ENCODE peak calls at places on chromosomes 1 and 21, in six cellular contexts. V, N, F, Q, Z and R are unnamed samples.

GRCh38 chr1:53525595-53525994 is 66.4 kb downstream of the DMRTB1 start:
- DNase-seq in V (no peak), N (no peak), F (no peak), Q (no peak), Z (no peak), R (no peak)

GRCh38 chr1:112557385-112557784 is 48.6 kb downstream of the WNT2B start:
- DNase-seq in V (no peak), N (peak; percentile 12), F (peak; percentile 49), Q (no peak), Z (peak; percentile 13), R (peak; percentile 67)

GRCh38 chr1:234533034-234533571 is 54.1 kb upstream of the TARBP1 start:
- DNase-seq in V (peak; percentile 95), N (no peak), F (peak; percentile 97), Q (peak; percentile 63), Z (peak; percentile 94), R (peak; percentile 92)

GRCh38 chr1:43557744-43558245 is 27.1 kb downstream of the PTPRF start:
- DNase-seq in V (no peak), N (no peak), F (no peak), Q (peak; percentile 62), Z (no peak), R (peak; percentile 83)

GRCh38 chr1:39141925-39142324 is 62.6 kb upstream of the MACF1 start:
- DNase-seq in V (peak; percentile 67), N (no peak), F (peak; percentile 85), Q (no peak), Z (peak; percentile 63), R (peak; percentile 87)

GRCh38 chr1:208668991-208669390 is 424.8 kb upstream of the PLXNA2 start:
- DNase-seq in V (no peak), N (no peak), F (no peak), Q (peak; percentile 37), Z (peak; percentile 3), R (no peak)

GRCh38 chr1:15915991-15916390 is 59.9 kb downstream of the ZBTB17 start:
- DNase-seq in V (no peak), N (no peak), F (no peak), Q (peak; percentile 32), Z (peak; percentile 48), R (peak; percentile 68)

GRCh38 chr1:24925082-24925779 is 4.8 kb downstream of the RUNX3 start:
- DNase-seq in V (no peak), N (peak; percentile 79), F (no peak), Q (no peak), Z (no peak), R (no peak)

GRCh38 chr1:203629509-203630082 is 3.0 kb downstream of the ATP2B4 start:
- DNase-seq in V (no peak), N (peak; percentile 23), F (no peak), Q (no peak), Z (peak; percentile 57), R (peak; percentile 74)

GRCh38 chr1:171485375-171486047 is at the start of gene PRRC2C:
- DNase-seq in V (peak; percentile 98), N (peak; percentile 98), F (peak; percentile 99), Q (peak; percentile 100), Z (peak; percentile 99), R (peak; percentile 99)

GRCh38 chr1:239169276-239169675 is 217.1 kb upstream of the CHRM3 start:
- DNase-seq in V (no peak), N (no peak), F (no peak), Q (peak; percentile 97), Z (no peak), R (no peak)

GRCh38 chr1:25909062-25909461 is 2.8 kb upstream of the STMN1 start:
- DNase-seq in V (no peak), N (no peak), F (no peak), Q (no peak), Z (no peak), R (no peak)

GRCh38 chr1:234549447-234550021 is 60.4 kb downstream of the IRF2BP2 start:
- DNase-seq in V (no peak), N (no peak), F (no peak), Q (no peak), Z (no peak), R (no peak)

GRCh38 chr1:59689741-59690140 is 125.0 kb upstream of the HOOK1 start:
- DNase-seq in V (no peak), N (no peak), F (no peak), Q (no peak), Z (no peak), R (no peak)

GRCh38 chr1:225437710-225438437 is 10.0 kb upstream of the LBR start:
- DNase-seq in V (no peak), N (no peak), F (peak; percentile 67), Q (peak; percentile 61), Z (peak; percentile 38), R (peak; percentile 34)

GRCh38 chr1:87402192-87403046 is 73.7 kb downstream of the LMO4 start:
- DNase-seq in V (peak; percentile 61), N (no peak), F (peak; percentile 13), Q (peak; percentile 79), Z (peak; percentile 85), R (peak; percentile 27)

GRCh38 chr1:172120381-172120780 is 279.1 kb downstream of the DNM3 start:
- DNase-seq in V (no peak), N (no peak), F (no peak), Q (no peak), Z (no peak), R (no peak)

GRCh38 chr21:37398697-37399096 is 32.1 kb downstream of the DYRK1A start:
- DNase-seq in V (no peak), N (no peak), F (no peak), Q (no peak), Z (no peak), R (no peak)

GRCh38 chr21:28590722-28591121 is 402.0 kb downstream of the LTN1 start:
- DNase-seq in V (no peak), N (no peak), F (no peak), Q (no peak), Z (no peak), R (no peak)

GRCh38 chr1:22533244-22533643 is 30.0 kb upstream of the EPHA8 start:
- DNase-seq in V (no peak), N (no peak), F (no peak), Q (no peak), Z (no peak), R (no peak)

GRCh38 chr1:158204458-158204827 is 23.7 kb downstream of the CD1D start:
- DNase-seq in V (no peak), N (no peak), F (no peak), Q (no peak), Z (no peak), R (no peak)
- H3K4me3 ChIP-seq in V (no peak overlapping the region), N (no peak overlapping the region), F (no peak overlapping the region), Q (no peak overlapping the region), Z (no peak overlapping the region), R (no peak overlapping the region)

DNA sequence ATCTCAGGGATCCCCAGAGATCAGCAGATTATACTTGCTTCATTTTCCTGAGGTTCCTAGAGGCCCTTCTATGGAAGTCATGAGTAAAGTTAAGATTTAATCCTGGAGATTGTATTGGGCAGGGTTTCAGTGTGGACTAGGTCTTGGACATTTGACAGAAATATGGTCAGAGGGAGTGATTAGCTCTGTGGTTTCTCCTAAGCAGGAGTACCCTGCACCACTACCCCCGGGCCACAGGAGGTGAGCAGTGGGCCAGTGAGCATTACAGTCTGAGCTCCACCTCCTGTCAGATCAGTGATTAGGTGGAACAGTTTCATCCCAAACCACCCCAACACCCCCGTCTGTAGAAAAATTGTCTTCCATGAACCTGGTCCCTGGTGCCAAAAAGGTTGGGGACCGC is 43.2 kb downstream of the PHACTR4 start:
- DNase-seq in V (no peak), N (no peak), F (no peak), Q (peak; percentile 13), Z (peak; percentile 36), R (no peak)
- TF ChIP-seq CTCF in V (no peak), N (no peak), F (no peak), Q (no peak), Z (no peak), R (no peak)

DNA sequence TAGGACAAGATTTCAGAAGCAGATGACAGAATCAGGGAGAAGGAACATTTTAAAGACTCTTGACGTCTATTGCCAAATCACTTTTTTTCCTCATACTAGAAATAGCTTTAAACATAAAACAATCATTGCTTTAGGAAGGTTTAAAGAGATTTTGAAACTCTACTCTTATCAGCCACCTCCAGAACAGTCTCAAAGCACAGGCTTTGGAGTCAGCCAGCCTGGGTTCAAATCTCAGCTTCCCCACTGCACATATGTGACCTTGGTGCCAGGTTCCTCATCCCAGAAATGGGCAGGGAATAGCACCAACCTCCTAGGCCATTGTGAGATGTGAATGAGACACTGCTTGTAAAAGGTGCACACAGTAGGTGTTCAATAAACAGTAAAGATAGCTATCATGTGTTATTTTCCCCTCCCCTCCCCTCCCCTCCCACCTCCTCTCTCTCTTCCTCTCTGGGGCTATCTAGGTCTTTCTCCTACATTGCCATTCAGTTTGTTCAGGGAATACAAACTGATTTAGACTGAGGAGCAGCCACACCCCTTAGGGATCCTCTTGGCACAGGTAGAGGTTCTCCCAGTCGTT is 20.6 kb downstream of the SPOCD1 start:
- DNase-seq in V (no peak), N (no peak), F (no peak), Q (no peak), Z (no peak), R (no peak)
- H3K4me3 ChIP-seq in V (no peak overlapping the region), N (no peak overlapping the region), F (no peak overlapping the region), Q (no peak overlapping the region), Z (no peak overlapping the region), R (no peak overlapping the region)

GRCh38 chr1:220356981-220357850 is 85.0 kb upstream of the RAB3GAP2 start:
- DNase-seq in V (no peak), N (no peak), F (no peak), Q (no peak), Z (no peak), R (no peak)

GRCh38 chr1:220347654-220348175 is 75.5 kb upstream of the RAB3GAP2 start:
- DNase-seq in V (no peak), N (no peak), F (no peak), Q (peak; percentile 35), Z (no peak), R (no peak)

DNA sequence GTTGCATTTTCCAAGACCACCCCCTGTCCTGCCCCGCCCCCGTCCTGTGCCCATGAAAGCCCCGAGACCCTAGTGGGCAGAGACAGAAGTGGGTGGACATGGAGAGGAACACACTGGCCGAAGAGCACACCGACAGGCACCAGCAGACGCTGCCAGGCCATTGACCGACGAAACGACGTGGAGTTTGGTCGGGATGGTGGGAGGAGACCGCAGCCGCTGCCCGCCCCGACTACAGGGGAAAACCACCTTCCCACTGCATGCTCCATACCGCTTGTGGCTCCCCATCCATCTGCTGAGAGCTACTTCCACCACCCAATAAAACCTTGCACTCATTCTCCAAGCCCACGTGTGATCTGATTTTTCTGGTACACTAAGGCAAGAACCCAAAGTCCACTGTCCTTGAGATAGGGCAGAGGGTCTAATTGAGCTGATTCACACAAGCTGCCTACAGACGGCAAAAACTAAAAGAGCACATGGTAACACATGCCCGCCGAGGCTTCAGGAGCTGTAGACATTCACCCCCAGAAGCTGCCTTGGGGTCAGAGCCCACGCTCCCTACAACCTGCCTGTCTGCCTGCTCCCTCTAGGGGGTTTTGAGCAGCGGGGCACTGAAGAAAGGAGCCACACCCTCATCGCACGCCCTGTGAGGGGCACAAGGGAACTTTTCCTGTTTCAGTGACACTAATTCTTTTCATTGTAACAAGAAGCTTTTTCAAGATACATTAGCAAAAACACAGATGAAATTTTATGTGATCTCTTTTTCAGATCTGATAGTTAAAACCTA is 81.2 kb upstream of the RAB3GAP2 start:
- DNase-seq in V (no peak), N (peak; percentile 12), F (no peak), Q (no peak), Z (no peak), R (no peak)
- TF ChIP-seq CTCF in V (no peak), N (peak; percentile 11), F (no peak), Q (no peak), Z (no peak), R (no peak)

GRCh38 chr1:242427519-242427918 is 97.0 kb downstream of the PLD5 start:
- DNase-seq in V (no peak), N (no peak), F (no peak), Q (no peak), Z (no peak), R (no peak)
- H3K4me3 ChIP-seq in V (no peak overlapping the region), N (no peak overlapping the region), F (no peak overlapping the region), Q (no peak overlapping the region), Z (no peak overlapping the region), R (no peak overlapping the region)